ENCODE peak calls at places on chromosomes 5 and 9, in eight cellular contexts. C, L, S, F, U, D, Y and V are unnamed samples. For H3K4me1, the result is how much of the 10 kb centered on the place peaks cover.

GRCh38 chr9:29078063-29078660 is 1504.9 kb upstream of the C9orf72 start:
- DNase-seq in C (no peak), L (no peak), S (no peak), F (no peak), U (no peak), D (no peak), Y (no peak), V (peak)

GRCh38 chr5:142874537-142874936 is 104.4 kb downstream of the ARHGAP26 start:
- DNase-seq in C (no peak), L (peak), S (no peak), F (no peak), U (no peak), D (no peak), Y (no peak), V (peak)

GRCh38 chr5:75677607-75678006 is 39.6 kb downstream of the POC5 start:
- DNase-seq in C (no peak), L (no peak), S (no peak), F (no peak), U (no peak), D (no peak), Y (no peak), V (no peak)

GRCh38 chr9:109639666-109640231 is 140.2 kb upstream of the PALM2AKAP2 start:
- DNase-seq in C (no peak), L (no peak), S (no peak), F (no peak), U (no peak), D (no peak), Y (no peak), V (no peak)

GRCh38 chr5:155729684-155730059 is 597.3 kb upstream of the SGCD start:
- DNase-seq in C (no peak), L (peak), S (peak), F (no peak), U (no peak), D (no peak), Y (peak), V (peak)

GRCh38 chr5:73999306-73999705 is 373.3 kb downstream of the ARHGEF28 start:
- DNase-seq in C (no peak), L (no peak), S (no peak), F (no peak), U (no peak), D (peak), Y (no peak), V (no peak)

GRCh38 chr5:140295414-140295813 is 7.5 kb downstream of the PFDN1 start:
- DNase-seq in C (no peak), L (no peak), S (no peak), F (peak), U (no peak), D (peak), Y (no peak), V (peak)

GRCh38 chr9:31166516-31166915 is 1217.9 kb upstream of the ACO1 start:
- DNase-seq in C (no peak), L (no peak), S (no peak), F (no peak), U (no peak), D (peak), Y (no peak), V (peak)

GRCh38 chr5:109759304-109759703 is 69.6 kb downstream of the MAN2A1 start:
- DNase-seq in C (no peak), L (no peak), S (no peak), F (peak), U (no peak), D (no peak), Y (no peak), V (peak)

GRCh38 chr9:16870606-16871357 is at the start of gene BNC2:
- DNase-seq in C (no peak), L (peak), S (peak), F (peak), U (no peak), D (peak), Y (peak), V (peak)

GRCh38 chr5:14728109-14728938 is 63.8 kb downstream of the OTULIN start:
- DNase-seq in C (no peak), L (no peak), S (peak), F (no peak), U (no peak), D (no peak), Y (peak), V (no peak)

GRCh38 chr9:110590816-110591215 is 11.3 kb upstream of the SVEP1 start:
- DNase-seq in C (no peak), L (no peak), S (no peak), F (no peak), U (no peak), D (no peak), Y (no peak), V (no peak)

GRCh38 chr5:66807743-66808142 is 211.6 kb downstream of the MAST4 start:
- DNase-seq in C (no peak), L (no peak), S (no peak), F (peak), U (no peak), D (peak), Y (no peak), V (peak)

GRCh38 chr5:150303660-150304411 is 1.1 kb upstream of the ARSI start:
- DNase-seq in C (no peak), L (no peak), S (no peak), F (peak), U (no peak), D (no peak), Y (no peak), V (no peak)
- H3K4me1 ChIP-seq in C (under half), L (under half), S (under half), F (under half), U (under half), D (under half), Y (under half), V (under half)

DNA sequence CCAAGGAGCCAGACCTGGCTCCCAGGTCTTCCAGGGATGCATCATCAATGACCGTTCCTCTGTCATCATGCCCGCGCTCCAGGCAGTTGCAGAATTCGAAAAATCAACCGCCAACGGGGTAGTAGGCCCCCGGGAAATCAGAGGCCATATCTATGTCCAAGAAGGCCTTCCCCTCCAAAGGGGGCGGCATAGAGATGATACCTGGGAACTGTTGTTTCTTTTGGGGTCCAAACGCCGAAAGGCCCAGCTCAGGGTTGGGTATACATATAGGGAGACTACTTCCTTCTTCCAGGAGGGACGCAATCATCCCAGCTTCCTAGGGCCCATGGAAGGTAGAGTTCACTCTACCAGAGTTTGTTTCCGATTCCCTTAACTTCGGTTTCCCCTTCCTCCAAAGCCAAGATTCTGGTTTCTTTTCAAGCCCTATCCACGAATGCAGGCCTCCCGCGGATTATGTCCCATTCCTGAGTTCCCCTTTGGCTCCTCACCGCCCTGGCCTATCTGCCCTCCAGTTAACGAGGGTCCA is 754 bp downstream of the DCAF12 start:
- DNase-seq in C (no peak), L (no peak), S (no peak), F (peak), U (no peak), D (peak), Y (peak), V (no peak)
- H3K4me1 ChIP-seq in C (under half), L (under half), S (under half), F (under half), U (under half), D (under half), Y (under half), V (under half)

DNA sequence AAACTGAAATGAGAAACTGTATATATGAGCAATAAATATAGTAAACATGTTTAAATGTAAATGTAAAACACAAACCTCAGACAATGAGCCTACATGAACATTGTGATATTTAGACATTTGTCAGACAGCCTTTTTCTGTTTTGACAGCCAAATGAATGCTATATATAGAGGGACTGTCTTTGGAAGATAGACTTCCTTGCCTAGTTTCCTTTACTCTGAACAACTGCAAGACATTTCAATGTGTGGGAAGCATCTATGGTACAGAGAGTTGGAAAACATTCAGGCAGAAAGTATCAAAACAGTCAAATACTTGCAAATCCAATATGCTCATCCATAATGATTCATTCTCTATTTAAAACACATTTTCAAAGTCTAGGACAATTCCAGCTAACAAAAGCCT is 31.7 kb upstream of the TUSC1 start:
- DNase-seq in C (no peak), L (no peak), S (no peak), F (no peak), U (no peak), D (no peak), Y (no peak), V (no peak)
- H3K4me1 ChIP-seq in C (under half), L (under half), S (under half), F (under half), U (under half), D (under half), Y (under half), V (under half)

GRCh38 chr9:93127395-93127911 is 6.6 kb downstream of the NINJ1 start:
- DNase-seq in C (no peak), L (no peak), S (no peak), F (no peak), U (no peak), D (peak), Y (no peak), V (no peak)
- H3K4me1 ChIP-seq in C (half or more), L (half or more), S (under half), F (under half), U (under half), D (under half), Y (under half), V (under half)

GRCh38 chr9:38689678-38690077 is 30.3 kb downstream of the FAM240B start:
- DNase-seq in C (no peak), L (no peak), S (peak), F (peak), U (no peak), D (peak), Y (peak), V (peak)
- H3K4me1 ChIP-seq in C (under half), L (under half), S (under half), F (under half), U (under half), D (under half), Y (under half), V (under half)

DNA sequence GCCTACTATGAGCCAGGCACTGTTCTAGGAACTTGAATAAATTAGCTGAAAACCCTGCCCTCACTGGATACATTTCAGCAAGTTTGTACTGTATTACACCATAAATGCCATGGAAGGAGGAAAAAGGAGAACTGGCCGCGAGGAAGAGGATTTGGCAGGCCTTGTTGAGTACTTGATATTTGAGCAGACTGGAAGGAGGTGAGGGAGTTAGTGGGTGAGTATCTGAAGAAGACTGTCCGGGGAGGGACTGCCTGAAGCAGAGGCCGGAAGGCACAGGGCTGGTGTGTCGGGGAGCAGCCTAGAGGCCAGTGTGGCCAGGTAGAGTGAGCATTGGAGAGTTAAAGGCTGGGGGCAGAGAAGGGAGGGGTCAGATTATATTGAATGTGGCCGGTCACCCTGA is 4.5 kb downstream of the SNX30 start:
- DNase-seq in C (no peak), L (no peak), S (no peak), F (peak), U (no peak), D (no peak), Y (no peak), V (no peak)
- H3K4me1 ChIP-seq in C (half or more), L (half or more), S (under half), F (under half), U (under half), D (under half), Y (under half), V (under half)

DNA sequence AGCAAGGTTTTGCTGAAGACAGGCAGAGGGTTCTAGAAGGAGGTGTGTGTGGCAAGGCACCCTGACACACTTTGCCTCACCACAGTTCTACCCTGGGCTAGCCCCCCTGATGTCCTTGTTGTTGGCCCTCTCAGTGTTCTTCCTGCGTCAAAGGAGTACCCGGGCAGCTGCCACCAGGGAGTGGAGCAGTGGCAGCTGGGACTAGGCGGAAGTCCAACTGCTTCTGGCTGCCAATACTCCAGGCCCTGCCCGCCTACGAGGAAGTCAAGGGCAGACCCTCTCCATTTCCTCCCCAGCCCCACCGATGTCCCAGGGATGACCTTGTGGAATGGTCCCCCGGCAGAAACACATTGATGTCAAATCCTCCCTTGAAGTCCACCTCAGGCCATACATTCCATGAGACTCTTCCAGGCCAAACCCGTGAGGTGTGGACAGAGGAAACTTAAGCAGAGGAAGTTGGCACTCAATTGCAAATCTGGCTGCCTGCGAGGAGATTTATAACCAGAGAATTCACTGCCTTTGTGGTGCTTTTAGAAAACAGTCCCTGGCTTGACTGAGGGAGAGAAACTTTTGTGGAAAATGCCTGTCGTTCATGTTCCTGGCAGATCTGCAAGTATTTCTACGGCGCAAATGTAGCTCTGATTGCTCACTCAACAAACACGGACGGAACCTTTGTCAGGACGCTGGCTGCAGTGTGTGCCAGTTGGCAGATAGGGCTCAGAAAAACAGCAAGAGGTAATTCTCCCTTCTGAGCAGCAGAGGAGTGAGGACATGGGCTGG is 339.7 kb downstream of the RAB3C start:
- DNase-seq in C (no peak), L (peak), S (no peak), F (peak), U (no peak), D (no peak), Y (no peak), V (no peak)
- H3K4me1 ChIP-seq in C (under half), L (half or more), S (under half), F (under half), U (under half), D (under half), Y (under half), V (under half)

DNA sequence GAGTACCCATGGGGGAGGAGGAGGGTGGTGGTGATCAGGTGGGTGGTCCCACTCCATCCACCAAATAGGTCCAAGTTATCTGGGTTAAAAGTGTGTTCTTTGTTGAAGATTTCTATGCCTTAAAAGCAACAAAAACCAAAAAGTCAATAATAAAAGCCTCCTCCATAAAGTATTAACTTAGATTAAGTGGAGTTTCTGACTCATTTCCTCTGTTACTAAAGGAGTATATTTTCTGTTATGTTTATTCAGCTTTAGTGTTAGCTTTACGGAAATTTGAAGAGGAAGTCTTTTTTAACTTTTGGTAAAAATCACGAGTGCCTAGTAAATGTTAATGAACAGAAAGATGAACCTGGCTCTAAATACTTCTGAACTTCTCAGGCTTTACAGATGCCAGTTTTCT is 17.8 kb downstream of the FBXO38 start:
- DNase-seq in C (no peak), L (no peak), S (no peak), F (peak), U (no peak), D (no peak), Y (no peak), V (peak)
- H3K4me1 ChIP-seq in C (under half), L (under half), S (under half), F (under half), U (under half), D (under half), Y (under half), V (under half)